ENCODE peak calls at places on chromosomes 11 and 22, in six cellular contexts. F is ovary, Q is transverse colon, U is uterus, P is body of pancreas, X is IMR-90. K is an unnamed sample.

GRCh38 chr11:20566591-20567434 is 32.6 kb upstream of the SLC6A5 start:
- DNase-seq in F (no peak), Q (no peak), U (no peak), P (no peak), X (no peak), K (no peak)

GRCh38 chr11:2885676-2886081 is at the start of gene CDKN1C:
- DNase-seq in F (peak), Q (peak), U (peak), P (peak), X (peak), K (no peak)

GRCh38 chr11:2507212-2507901 is 62.5 kb downstream of the KCNQ1 start:
- DNase-seq in F (peak), Q (peak), U (no peak), P (no peak), X (no peak), K (no peak)

GRCh38 chr11:86676533-86677154 is 4.2 kb upstream of the ME3 start:
- DNase-seq in F (no peak), Q (no peak), U (no peak), P (no peak), X (no peak), K (no peak)

GRCh38 chr11:19836666-19837065 is 124.0 kb downstream of the NAV2 start:
- DNase-seq in F (no peak), Q (no peak), U (no peak), P (no peak), X (no peak), K (no peak)

GRCh38 chr11:18192988-18193387 is 20.4 kb downstream of the MRGPRX4 start:
- DNase-seq in F (no peak), Q (no peak), U (no peak), P (no peak), X (no peak), K (no peak)

GRCh38 chr11:86818466-86819282 is 18.3 kb downstream of the PRSS23 start:
- DNase-seq in F (no peak), Q (no peak), U (no peak), P (no peak), X (peak), K (no peak)

GRCh38 chr22:17969732-17970131 is 54.6 kb downstream of the MICAL3 start:
- DNase-seq in F (no peak), Q (no peak), U (no peak), P (no peak), X (peak), K (peak)

GRCh38 chr11:133403900-133404299 is 128.4 kb downstream of the OPCML start:
- DNase-seq in F (no peak), Q (no peak), U (no peak), P (no peak), X (no peak), K (no peak)

GRCh38 chr22:47575291-47575690 is 812.8 kb downstream of the TBC1D22A start:
- DNase-seq in F (no peak), Q (peak), U (no peak), P (no peak), X (no peak), K (no peak)

GRCh38 chr11:118633979-118634378 is 26.6 kb downstream of the PHLDB1 start:
- DNase-seq in F (no peak), Q (no peak), U (no peak), P (no peak), X (peak), K (no peak)

GRCh38 chr11:9821008-9821752 is 157.3 kb downstream of the SWAP70 start:
- DNase-seq in F (no peak), Q (no peak), U (no peak), P (no peak), X (no peak), K (no peak)

GRCh38 chr11:13118194-13118593 is 109.1 kb downstream of the RASSF10 start:
- DNase-seq in F (no peak), Q (no peak), U (no peak), P (no peak), X (peak), K (peak)

GRCh38 chr22:36829370-36830002 is 12.7 kb upstream of the PVALB start:
- DNase-seq in F (no peak), Q (no peak), U (no peak), P (no peak), X (no peak), K (no peak)

GRCh38 chr11:134439181-134439580 is 27.1 kb upstream of the B3GAT1 start:
- DNase-seq in F (no peak), Q (peak), U (no peak), P (no peak), X (no peak), K (no peak)

GRCh38 chr11:134531331-134532135 is 119.5 kb upstream of the B3GAT1 start:
- DNase-seq in F (no peak), Q (no peak), U (peak), P (no peak), X (no peak), K (no peak)

GRCh38 chr11:16356057-16356750 is at the start of gene SOX6:
- DNase-seq in F (no peak), Q (no peak), U (no peak), P (peak), X (peak), K (no peak)

GRCh38 chr11:9362393-9362863 is 22.0 kb upstream of the IPO7 start:
- DNase-seq in F (no peak), Q (no peak), U (no peak), P (no peak), X (no peak), K (no peak)

GRCh38 chr22:37564111-37564711 is 3.9 kb downstream of the CDC42EP1 start:
- DNase-seq in F (no peak), Q (no peak), U (no peak), P (no peak), X (peak), K (no peak)

GRCh38 chr22:37079668-37080171 is 28.2 kb downstream of the KCTD17 start:
- DNase-seq in F (no peak), Q (peak), U (no peak), P (no peak), X (peak), K (no peak)

GRCh38 chr22:37215890-37216289 is 3.6 kb upstream of the SSTR3 start:
- DNase-seq in F (no peak), Q (no peak), U (no peak), P (no peak), X (no peak), K (no peak)

GRCh38 chr22:47842119-47842518 is 1079.7 kb downstream of the TBC1D22A start:
- DNase-seq in F (no peak), Q (no peak), U (no peak), P (no peak), X (no peak), K (no peak)

GRCh38 chr22:50544078-50544745 is 1.5 kb upstream of the KLHDC7B start:
- DNase-seq in F (peak), Q (peak), U (no peak), P (peak), X (peak), K (no peak)

GRCh38 chr11:13668957-13669521 is 571 bp downstream of the FAR1 start:
- DNase-seq in F (no peak), Q (peak), U (no peak), P (peak), X (peak), K (peak)

GRCh38 chr22:41902016-41902415 is 12.9 kb downstream of the SHISA8 start:
- DNase-seq in F (no peak), Q (no peak), U (no peak), P (no peak), X (no peak), K (no peak)
- TF ChIP-seq POLR2A in F (no peak), Q (no peak), U (no peak), P (no peak), X (no peak), K (no peak)

DNA sequence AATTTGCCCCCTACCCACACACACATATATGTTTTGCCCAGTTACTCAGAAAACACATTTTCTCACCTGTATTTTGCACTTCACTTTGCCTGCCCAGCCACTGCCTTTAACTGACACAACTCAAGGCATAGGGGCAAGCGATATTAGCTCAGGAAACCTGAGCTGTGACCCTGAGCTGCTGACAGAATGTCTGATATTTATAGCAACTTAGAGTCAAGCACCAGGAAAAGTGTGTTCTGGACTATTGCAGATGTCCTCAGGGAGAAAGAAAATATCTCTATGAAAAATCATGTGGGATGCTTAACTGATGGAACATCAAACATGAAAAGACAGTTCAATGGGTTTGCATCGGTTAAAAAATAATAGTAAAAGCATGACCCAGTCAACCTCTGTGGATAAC is 63.9 kb upstream of the SLC35C1 start:
- DNase-seq in F (no peak), Q (no peak), U (no peak), P (no peak), X (no peak), K (no peak)
- TF ChIP-seq POLR2A in F (no peak), Q (no peak), U (no peak), P (no peak), X (no peak), K (no peak)

GRCh38 chr11:62791501-62792192 is at the start of gene TMEM223:
- DNase-seq in F (peak), Q (peak), U (peak), P (peak), X (peak), K (peak)
- TF ChIP-seq POLR2A in F (no peak), Q (peak), U (peak), P (peak), X (peak), K (peak)

GRCh38 chr11:78803995-78804394 is 229.3 kb upstream of the NARS2 start:
- DNase-seq in F (no peak), Q (no peak), U (no peak), P (no peak), X (no peak), K (no peak)
- TF ChIP-seq POLR2A in F (no peak), Q (no peak), U (no peak), P (no peak), X (no peak), K (no peak)

K was measured in H54.